ENCODE peak calls at places on chromosomes 3 and 15, in seven cellular contexts. V, X, L, N, Y, G and S are unnamed samples.

GRCh38 chr3:184970186-184970585 is 158.2 kb downstream of the VPS8 start:
- DNase-seq in L (no peak), G (no peak), Y (no peak), N (no peak), V (no peak), X (peak; percentile 69), S (no peak)

GRCh38 chr3:25820816-25821486 is 31.1 kb downstream of the OXSM start:
- DNase-seq in X (no peak), L (no peak), G (no peak), Y (no peak), V (no peak), N (no peak), S (no peak)

GRCh38 chr3:133944641-133945441 is 49.2 kb upstream of the RAB6B start:
- DNase-seq in N (no peak), V (no peak), Y (no peak), L (no peak), X (peak; percentile 69), G (no peak), S (no peak)

GRCh38 chr3:192916455-192917257 is 1.0 kb downstream of the MB21D2 start:
- DNase-seq in L (no peak), V (peak; percentile 80), N (peak; percentile 80), X (peak; percentile 72), Y (peak; percentile 60), G (peak; percentile 46), S (peak; percentile 84)

GRCh38 chr3:38247366-38248035 is 18.1 kb upstream of the SLC22A13 start:
- DNase-seq in N (no peak), X (peak; percentile 95), V (no peak), L (no peak), Y (no peak), G (peak; percentile 50), S (no peak)

GRCh38 chr3:170714562-170715535 is 129.0 kb upstream of the SLC7A14 start:
- DNase-seq in Y (no peak), V (no peak), G (no peak), X (peak; percentile 76), L (no peak), N (no peak), S (no peak)

GRCh38 chr3:108250626-108251025 is 28.4 kb upstream of the IFT57 start:
- DNase-seq in N (no peak), L (no peak), V (no peak), Y (no peak), X (peak; percentile 13), G (no peak), S (no peak)

GRCh38 chr3:186854954-186855353 is 12.4 kb downstream of the ADIPOQ start:
- DNase-seq in N (no peak), X (no peak), G (no peak), V (no peak), Y (no peak), L (no peak), S (no peak)

GRCh38 chr3:32758375-32758753 is 59.4 kb upstream of the TRIM71 start:
- DNase-seq in N (no peak), L (no peak), X (peak; percentile 15), Y (no peak), V (no peak), G (no peak), S (no peak)

GRCh38 chr3:152977356-152977755 is 142.4 kb downstream of the P2RY1 start:
- DNase-seq in Y (no peak), L (no peak), X (no peak), V (no peak), G (no peak), N (no peak), S (no peak)

GRCh38 chr3:44920081-44920480 is 45.7 kb downstream of the TGM4 start:
- DNase-seq in Y (no peak), X (no peak), N (no peak), G (no peak), V (no peak), L (no peak), S (no peak)

GRCh38 chr3:178295257-178295912 is 240.9 kb upstream of the KCNMB2 start:
- DNase-seq in Y (no peak), G (no peak), L (no peak), V (no peak), N (no peak), X (no peak), S (no peak)

GRCh38 chr3:57029383-57029782 is 31.1 kb upstream of the SPATA12 start:
- DNase-seq in Y (no peak), L (no peak), G (no peak), X (no peak), N (no peak), V (no peak), S (no peak)

GRCh38 chr15:81752149-81752942 is 293.5 kb downstream of the MEX3B start:
- DNase-seq in N (peak; percentile 43), Y (peak; percentile 21), V (peak; percentile 34), L (no peak), X (peak; percentile 11), G (no peak), S (peak; percentile 85)

GRCh38 chr3:101972430-101973162 is 123.3 kb downstream of the NFKBIZ start:
- DNase-seq in G (no peak), L (no peak), N (no peak), X (no peak), V (no peak), Y (no peak), S (no peak)

GRCh38 chr3:189269356-189269755 is 97.6 kb downstream of the TPRG1 start:
- DNase-seq in Y (no peak), X (peak; percentile 41), N (no peak), L (no peak), V (no peak), G (no peak), S (no peak)

GRCh38 chr15:98650871-98651481 is 2.6 kb downstream of the IGF1R start:
- DNase-seq in V (no peak), Y (peak; percentile 16), N (no peak), G (peak; percentile 36), L (no peak), X (peak; percentile 14), S (peak; percentile 37)

GRCh38 chr3:30319713-30320112 is 286.7 kb upstream of the TGFBR2 start:
- DNase-seq in G (peak; percentile 71), L (no peak), Y (peak; percentile 30), V (no peak), N (no peak), X (peak; percentile 74), S (peak; percentile 59)

GRCh38 chr3:194140520-194141414 is 4.8 kb downstream of the HES1 start:
- DNase-seq in L (no peak), Y (peak; percentile 49), X (peak; percentile 83), G (peak; percentile 54), N (peak; percentile 86), V (peak; percentile 65), S (peak; percentile 88)

GRCh38 chr3:156216852-156217251 is 96.5 kb downstream of the KCNAB1 start:
- DNase-seq in X (no peak), N (no peak), L (no peak), Y (no peak), G (no peak), V (no peak), S (no peak)

GRCh38 chr3:99012051-99012450 is 110.6 kb upstream of the DCBLD2 start:
- DNase-seq in X (no peak), N (no peak), V (no peak), L (no peak), Y (no peak), G (no peak), S (no peak)
- H3K4me1 ChIP-seq in X (peaks cover 16% of the 10 kb centered on the region), N (no peaks in the 10 kb centered on the region), V (no peaks in the 10 kb centered on the region), L (no peaks in the 10 kb centered on the region), Y (no peaks in the 10 kb centered on the region), G (no peaks in the 10 kb centered on the region), S (no peaks in the 10 kb centered on the region)

GRCh38 chr15:31098491-31098917 is 3.0 kb downstream of the TRPM1 start:
- DNase-seq in L (no peak), V (no peak), N (no peak), X (no peak), Y (no peak), G (no peak), S (no peak)
- H3K4me3 ChIP-seq in L (no peak overlapping the region), V (no peak overlapping the region), N (no peak overlapping the region), X (no peak overlapping the region), Y (no peak overlapping the region), G (no peak overlapping the region), S (no peak overlapping the region)

GRCh38 chr3:36944012-36944640 is 728 bp downstream of the TRANK1 start:
- DNase-seq in Y (peak; percentile 57), G (peak; percentile 49), V (peak; percentile 66), L (peak; percentile 27), X (peak; percentile 28), N (peak; percentile 84), S (peak; percentile 84)

GRCh38 chr3:36942632-36943248 is 2.1 kb downstream of the TRANK1 start:
- DNase-seq in L (no peak), Y (no peak), V (no peak), N (no peak), G (no peak), X (no peak), S (no peak)

GRCh38 chr3:36943601-36944000 is 1.3 kb downstream of the TRANK1 start:
- DNase-seq in G (no peak), X (no peak), V (no peak), N (no peak), L (no peak), Y (no peak), S (no peak)

GRCh38 chr3:36944641-36945270 is at the start of gene TRANK1:
- DNase-seq in L (peak; percentile 70), N (peak; percentile 69), G (peak; percentile 47), X (no peak), Y (peak; percentile 71), V (peak; percentile 49), S (peak; percentile 88)

GRCh38 chr3:36945326-36945980 is 599 bp upstream of the TRANK1 start:
- DNase-seq in X (no peak), L (no peak), V (no peak), Y (no peak), G (no peak), N (no peak), S (no peak)
- H3K27ac ChIP-seq in X (no peak overlapping the region), L (peak overlapping the region; percentile 68), V (no peak overlapping the region), Y (peak overlapping the region; percentile 76), G (no peak overlapping the region), N (no peak overlapping the region), S (no peak overlapping the region)

GRCh38 chr3:63976166-63976861 is 47.0 kb downstream of the PSMD6 start:
- DNase-seq in G (no peak), Y (no peak), X (peak; percentile 47), N (no peak), L (no peak), V (no peak), S (no peak)
- H3K4me1 ChIP-seq in G (peaks cover 25% of the 10 kb centered on the region), Y (peaks cover 59% of the 10 kb centered on the region), X (peaks cover 10% of the 10 kb centered on the region), N (peaks cover 32% of the 10 kb centered on the region), L (peaks cover 95% of the 10 kb centered on the region), V (peaks cover 56% of the 10 kb centered on the region), S (peaks cover 9% of the 10 kb centered on the region)